ENCODE peak calls at places on chromosomes 16 and 17, in eight cellular contexts. One of them, this sample, is unnamed.
A peak's percentile ranks its signal among the peaks of the same experiment; 100 is the strongest.

GRCh38 chr17:79280822-79281572 is 206.4 kb downstream of the ENGASE start:
- DNase-seq in A549: no peak
- DNase-seq in psoas muscle: no peak
- DNase-seq in fibroblast of the aortic adventitia: no peak
- DNase-seq in OCI-LY7: no peak
- DNase-seq in right lobe of liver: no peak
- DNase-seq in adrenal gland: no peak
- DNase-seq in cardiac fibroblast: no peak
- DNase-seq in this sample: no peak

GRCh38 chr16:31376705-31377104 is 16.4 kb upstream of the ITGAD start:
- DNase-seq in cardiac fibroblast: no peak
- DNase-seq in adrenal gland: no peak
- DNase-seq in OCI-LY7: no peak
- DNase-seq in A549: no peak
- DNase-seq in psoas muscle: no peak
- DNase-seq in fibroblast of the aortic adventitia: no peak
- DNase-seq in right lobe of liver: no peak
- DNase-seq in this sample: no peak

GRCh38 chr17:22459953-22460350 is 767.6 kb downstream of the KCNJ18 start:
- DNase-seq in fibroblast of the aortic adventitia: no peak
- DNase-seq in cardiac fibroblast: no peak
- DNase-seq in psoas muscle: no peak
- DNase-seq in adrenal gland: no peak
- DNase-seq in OCI-LY7: no peak
- DNase-seq in right lobe of liver: no peak
- DNase-seq in A549: no peak
- DNase-seq in this sample: no peak

GRCh38 chr17:35568561-35568960 is 7.9 kb upstream of the SLFN14 start:
- DNase-seq in fibroblast of the aortic adventitia: peak; percentile 43
- DNase-seq in A549: peak; percentile 60
- DNase-seq in psoas muscle: no peak
- DNase-seq in adrenal gland: peak; percentile 55
- DNase-seq in cardiac fibroblast: peak; percentile 70
- DNase-seq in right lobe of liver: no peak
- DNase-seq in OCI-LY7: no peak
- DNase-seq in this sample: no peak

GRCh38 chr17:57939797-57940196 is 15.4 kb downstream of the CUEDC1 start:
- DNase-seq in psoas muscle: no peak
- DNase-seq in right lobe of liver: no peak
- DNase-seq in A549: no peak
- DNase-seq in adrenal gland: peak; percentile 35
- DNase-seq in fibroblast of the aortic adventitia: no peak
- DNase-seq in cardiac fibroblast: no peak
- DNase-seq in OCI-LY7: peak; percentile 95
- DNase-seq in this sample: no peak

GRCh38 chr16:82197540-82198240 is 27.7 kb upstream of the MPHOSPH6 start:
- DNase-seq in fibroblast of the aortic adventitia: no peak
- DNase-seq in adrenal gland: no peak
- DNase-seq in OCI-LY7: no peak
- DNase-seq in right lobe of liver: no peak
- DNase-seq in cardiac fibroblast: peak; percentile 65
- DNase-seq in psoas muscle: no peak
- DNase-seq in A549: no peak
- DNase-seq in this sample: no peak

GRCh38 chr16:67529639-67530012 is 997 bp downstream of the RIPOR1 start:
- DNase-seq in adrenal gland: no peak
- DNase-seq in right lobe of liver: no peak
- DNase-seq in OCI-LY7: peak; percentile 16
- DNase-seq in psoas muscle: no peak
- DNase-seq in fibroblast of the aortic adventitia: no peak
- DNase-seq in cardiac fibroblast: peak; percentile 51
- DNase-seq in A549: no peak
- DNase-seq in this sample: no peak

GRCh38 chr16:1878256-1878655 is 6.3 kb upstream of the MEIOB start:
- DNase-seq in OCI-LY7: no peak
- DNase-seq in fibroblast of the aortic adventitia: no peak
- DNase-seq in right lobe of liver: no peak
- DNase-seq in A549: no peak
- DNase-seq in cardiac fibroblast: no peak
- DNase-seq in adrenal gland: no peak
- DNase-seq in psoas muscle: no peak
- DNase-seq in this sample: no peak

GRCh38 chr17:76887809-76888208 is 19.6 kb downstream of the MGAT5B start:
- DNase-seq in adrenal gland: no peak
- DNase-seq in A549: no peak
- DNase-seq in right lobe of liver: no peak
- DNase-seq in fibroblast of the aortic adventitia: no peak
- DNase-seq in psoas muscle: no peak
- DNase-seq in OCI-LY7: no peak
- DNase-seq in cardiac fibroblast: no peak
- DNase-seq in this sample: no peak
- TF ChIP-seq CTCF in adrenal gland: no peak
- TF ChIP-seq CTCF in A549: no peak
- TF ChIP-seq CTCF in right lobe of liver: no peak
- TF ChIP-seq CTCF in fibroblast of the aortic adventitia: no peak
- TF ChIP-seq CTCF in psoas muscle: no peak
- TF ChIP-seq CTCF in OCI-LY7: peak; percentile 50
- TF ChIP-seq CTCF in cardiac fibroblast: peak; percentile 4
- TF ChIP-seq CTCF in this sample: peak; percentile 31

GRCh38 chr16:85611455-85612190 is 1.5 kb upstream of the GSE1 start:
- DNase-seq in A549: peak; percentile 75
- DNase-seq in cardiac fibroblast: peak; percentile 65
- DNase-seq in adrenal gland: peak; percentile 92
- DNase-seq in psoas muscle: peak; percentile 90
- DNase-seq in right lobe of liver: peak; percentile 90
- DNase-seq in OCI-LY7: peak; percentile 64
- DNase-seq in fibroblast of the aortic adventitia: peak; percentile 74
- DNase-seq in this sample: peak; percentile 32

GRCh38 chr16:85611205-85611454 is 2.0 kb upstream of the GSE1 start:
- DNase-seq in psoas muscle: no peak
- DNase-seq in right lobe of liver: no peak
- DNase-seq in OCI-LY7: peak; percentile 45
- DNase-seq in adrenal gland: no peak
- DNase-seq in cardiac fibroblast: no peak
- DNase-seq in fibroblast of the aortic adventitia: no peak
- DNase-seq in A549: no peak
- DNase-seq in this sample: no peak

GRCh38 chr16:85613609-85614337 is 651 bp downstream of the GSE1 start:
- DNase-seq in adrenal gland: peak; percentile 51
- DNase-seq in cardiac fibroblast: no peak
- DNase-seq in OCI-LY7: peak; percentile 61
- DNase-seq in A549: peak; percentile 42
- DNase-seq in psoas muscle: peak; percentile 72
- DNase-seq in right lobe of liver: peak; percentile 72
- DNase-seq in fibroblast of the aortic adventitia: peak; percentile 22
- DNase-seq in this sample: no peak

GRCh38 chr16:85612801-85613608 is at the start of gene GSE1:
- DNase-seq in psoas muscle: peak; percentile 94
- DNase-seq in fibroblast of the aortic adventitia: peak; percentile 70
- DNase-seq in A549: peak; percentile 94
- DNase-seq in adrenal gland: peak; percentile 98
- DNase-seq in right lobe of liver: peak; percentile 99
- DNase-seq in cardiac fibroblast: peak; percentile 68
- DNase-seq in OCI-LY7: peak; percentile 94
- DNase-seq in this sample: peak; percentile 57

DNA sequence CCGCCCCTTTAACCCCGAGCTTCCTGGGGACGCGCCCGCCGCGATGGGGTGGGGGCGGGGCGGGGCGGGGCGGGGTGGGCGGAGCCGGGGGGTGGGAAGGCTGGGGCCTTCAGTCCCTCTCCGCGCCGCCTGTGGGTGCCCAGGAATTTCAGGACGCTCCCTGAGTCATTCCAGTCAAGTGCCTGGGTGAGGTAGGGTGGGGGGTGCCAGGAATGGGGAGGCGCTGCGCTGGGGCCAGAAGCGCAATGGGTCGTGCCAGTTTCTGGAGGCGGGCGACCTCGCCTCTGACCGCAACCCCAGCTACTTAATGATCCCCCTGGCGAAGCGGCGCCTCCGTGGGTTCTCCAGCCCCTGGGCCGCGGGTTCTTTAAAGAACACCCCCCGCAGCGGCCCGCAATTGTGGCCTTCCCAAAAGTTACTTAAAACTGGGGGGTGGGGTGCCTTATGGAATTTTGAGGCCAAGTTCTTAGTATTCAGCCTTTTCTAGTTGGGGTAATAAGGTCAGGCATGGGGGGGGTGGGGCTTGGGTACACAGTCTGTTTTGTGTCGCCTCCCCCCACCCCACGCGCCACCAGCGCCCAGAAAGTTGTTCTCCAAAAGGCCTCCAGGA is 826 bp upstream of the GSE1 start:
- DNase-seq in A549: peak; percentile 97
- DNase-seq in right lobe of liver: peak; percentile 90
- DNase-seq in fibroblast of the aortic adventitia: peak; percentile 91
- DNase-seq in cardiac fibroblast: peak; percentile 81
- DNase-seq in psoas muscle: peak; percentile 88
- DNase-seq in OCI-LY7: peak; percentile 52
- DNase-seq in adrenal gland: peak; percentile 95
- DNase-seq in this sample: peak; percentile 51
- H3K4me3 ChIP-seq in A549: peak overlapping the region; percentile 96
- H3K4me3 ChIP-seq in right lobe of liver: peak overlapping the region; percentile 63
- H3K4me3 ChIP-seq in fibroblast of the aortic adventitia: peak overlapping the region; percentile 66
- H3K4me3 ChIP-seq in cardiac fibroblast: peak overlapping the region; percentile 32
- H3K4me3 ChIP-seq in psoas muscle: peak overlapping the region; percentile 79
- H3K4me3 ChIP-seq in OCI-LY7: peak overlapping the region; percentile 76
- H3K4me3 ChIP-seq in adrenal gland: peak overlapping the region; percentile 40
- H3K4me3 ChIP-seq in this sample: peak overlapping the region; percentile 48

DNA sequence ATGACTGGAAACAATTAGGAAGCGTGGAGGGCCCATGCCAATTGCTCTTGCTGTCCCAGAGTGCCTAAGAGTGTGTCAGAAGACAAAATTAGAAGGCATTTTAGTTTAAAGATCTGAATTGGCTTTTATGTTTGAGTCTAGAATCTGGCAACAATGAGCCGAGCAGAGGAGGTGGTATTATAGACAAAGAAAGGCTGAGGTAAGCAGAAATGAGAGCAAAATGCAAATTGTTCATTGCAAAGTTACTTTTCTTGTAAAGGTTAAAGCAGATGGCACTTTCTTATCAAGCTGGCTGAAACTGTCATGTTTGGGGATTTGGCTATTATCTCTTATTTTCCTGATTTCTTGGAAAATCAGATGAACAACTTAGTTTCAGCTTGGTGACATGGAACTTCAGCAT is 3.3 kb downstream of the MYL4 start:
- DNase-seq in OCI-LY7: no peak
- DNase-seq in right lobe of liver: no peak
- DNase-seq in cardiac fibroblast: no peak
- DNase-seq in A549: no peak
- DNase-seq in psoas muscle: no peak
- DNase-seq in adrenal gland: no peak
- DNase-seq in fibroblast of the aortic adventitia: no peak
- DNase-seq in this sample: no peak
- TF ChIP-seq CTCF in OCI-LY7: no peak
- TF ChIP-seq CTCF in right lobe of liver: no peak
- TF ChIP-seq CTCF in cardiac fibroblast: no peak
- TF ChIP-seq CTCF in A549: no peak
- TF ChIP-seq CTCF in psoas muscle: no peak
- TF ChIP-seq CTCF in adrenal gland: no peak
- TF ChIP-seq CTCF in fibroblast of the aortic adventitia: no peak
- TF ChIP-seq CTCF in this sample: no peak

GRCh38 chr17:65102235-65102634 is 34.9 kb upstream of the RGS9 start:
- DNase-seq in right lobe of liver: no peak
- DNase-seq in adrenal gland: no peak
- DNase-seq in psoas muscle: no peak
- DNase-seq in A549: no peak
- DNase-seq in cardiac fibroblast: no peak
- DNase-seq in OCI-LY7: no peak
- DNase-seq in fibroblast of the aortic adventitia: no peak
- DNase-seq in this sample: no peak

GRCh38 chr17:65099941-65100315 is 37.2 kb upstream of the RGS9 start:
- DNase-seq in psoas muscle: peak; percentile 70
- DNase-seq in cardiac fibroblast: peak; percentile 92
- DNase-seq in A549: peak; percentile 87
- DNase-seq in OCI-LY7: peak; percentile 55
- DNase-seq in fibroblast of the aortic adventitia: peak; percentile 85
- DNase-seq in right lobe of liver: no peak
- DNase-seq in adrenal gland: peak; percentile 39
- DNase-seq in this sample: no peak

GRCh38 chr17:65100316-65101140 is 36.6 kb upstream of the RGS9 start:
- DNase-seq in adrenal gland: peak; percentile 88
- DNase-seq in fibroblast of the aortic adventitia: peak; percentile 76
- DNase-seq in A549: peak; percentile 80
- DNase-seq in OCI-LY7: peak; percentile 91
- DNase-seq in psoas muscle: peak; percentile 87
- DNase-seq in right lobe of liver: peak; percentile 90
- DNase-seq in cardiac fibroblast: peak; percentile 70
- DNase-seq in this sample: no peak

GRCh38 chr17:65102788-65103187 is 34.4 kb upstream of the RGS9 start:
- DNase-seq in fibroblast of the aortic adventitia: no peak
- DNase-seq in cardiac fibroblast: peak; percentile 27
- DNase-seq in psoas muscle: no peak
- DNase-seq in adrenal gland: no peak
- DNase-seq in right lobe of liver: no peak
- DNase-seq in OCI-LY7: no peak
- DNase-seq in A549: no peak
- DNase-seq in this sample: no peak

DNA sequence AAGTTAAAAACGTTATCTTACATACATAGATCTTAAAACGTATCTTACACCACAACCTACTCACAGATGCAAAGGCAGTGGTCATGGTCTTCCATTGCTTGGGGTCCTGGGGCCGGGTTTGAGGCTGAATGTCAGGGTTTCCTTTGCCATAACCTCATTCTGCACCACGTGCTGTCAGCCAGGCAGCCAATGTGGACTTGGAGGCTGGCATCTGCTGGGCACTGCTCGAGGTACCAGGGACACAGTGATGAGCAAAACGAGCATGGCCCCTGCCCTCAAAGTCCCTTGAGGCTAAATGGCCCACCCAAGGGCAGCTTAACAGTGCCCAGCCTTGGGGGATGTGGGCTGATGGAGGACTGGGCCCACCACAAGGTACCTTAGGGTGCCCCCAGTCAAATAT is 35.8 kb upstream of the RGS9 start:
- DNase-seq in adrenal gland: no peak
- DNase-seq in psoas muscle: no peak
- DNase-seq in fibroblast of the aortic adventitia: no peak
- DNase-seq in right lobe of liver: no peak
- DNase-seq in OCI-LY7: no peak
- DNase-seq in cardiac fibroblast: no peak
- DNase-seq in A549: no peak
- DNase-seq in this sample: no peak
- H3K4me3 ChIP-seq in adrenal gland: no peak overlapping the region
- H3K4me3 ChIP-seq in psoas muscle: peak overlapping the region; percentile 74
- H3K4me3 ChIP-seq in fibroblast of the aortic adventitia: no peak overlapping the region
- H3K4me3 ChIP-seq in right lobe of liver: no peak overlapping the region
- H3K4me3 ChIP-seq in OCI-LY7: peak overlapping the region; percentile 73
- H3K4me3 ChIP-seq in cardiac fibroblast: no peak overlapping the region
- H3K4me3 ChIP-seq in A549: peak overlapping the region; percentile 55
- H3K4me3 ChIP-seq in this sample: peak overlapping the region; percentile 35